ENCODE peak calls at places on chromosomes 11 and 22, in four cellular contexts. One of them, this sample, is unnamed.

GRCh38 chr11:95485115-95485900 is 254.3 kb upstream of the SESN3 start:
- DNase-seq in K562: no peak
- DNase-seq in WTC11: no peak
- DNase-seq in HepG2: no peak
- DNase-seq in this sample: no peak

GRCh38 chr11:108117746-108118371 is 3.5 kb upstream of the ACAT1 start:
- DNase-seq in WTC11: no peak
- DNase-seq in HepG2: peak
- DNase-seq in K562: peak
- DNase-seq in this sample: no peak

GRCh38 chr11:45180158-45180887 is 33.9 kb downstream of the PRDM11 start:
- DNase-seq in HepG2: no peak
- DNase-seq in WTC11: peak
- DNase-seq in K562: no peak
- DNase-seq in this sample: no peak

GRCh38 chr22:32799516-32799915 is 2.0 kb upstream of the TIMP3 start:
- DNase-seq in K562: no peak
- DNase-seq in HepG2: no peak
- DNase-seq in WTC11: no peak
- DNase-seq in this sample: no peak

GRCh38 chr11:68996376-68997123 is 15.8 kb upstream of the MRGPRD start:
- DNase-seq in WTC11: peak
- DNase-seq in K562: no peak
- DNase-seq in HepG2: no peak
- DNase-seq in this sample: no peak

GRCh38 chr22:19909350-19910179 is 32.0 kb upstream of the COMT start:
- DNase-seq in HepG2: peak
- DNase-seq in WTC11: peak
- DNase-seq in K562: peak
- DNase-seq in this sample: peak

GRCh38 chr11:44596541-44597276 is 31.2 kb downstream of the CD82 start:
- DNase-seq in HepG2: no peak
- DNase-seq in WTC11: no peak
- DNase-seq in K562: no peak
- DNase-seq in this sample: no peak

GRCh38 chr11:26820739-26821138 is 98.9 kb upstream of the SLC5A12 start:
- DNase-seq in HepG2: no peak
- DNase-seq in WTC11: no peak
- DNase-seq in K562: no peak
- DNase-seq in this sample: no peak

GRCh38 chr11:130434521-130435223 is 6.3 kb upstream of the ADAMTS8 start:
- DNase-seq in K562: peak
- DNase-seq in HepG2: peak
- DNase-seq in WTC11: peak
- DNase-seq in this sample: peak

GRCh38 chr22:20315337-20316216 is 4.3 kb downstream of the DGCR6L start:
- DNase-seq in K562: no peak
- DNase-seq in HepG2: no peak
- DNase-seq in WTC11: no peak
- DNase-seq in this sample: peak

GRCh38 chr22:49106136-49106930 is 721.3 kb downstream of the BRD1 start:
- DNase-seq in HepG2: no peak
- DNase-seq in WTC11: no peak
- DNase-seq in K562: no peak
- DNase-seq in this sample: no peak

GRCh38 chr11:124807201-124807600 is 7.0 kb upstream of the MSANTD2 start:
- DNase-seq in K562: no peak
- DNase-seq in WTC11: no peak
- DNase-seq in HepG2: no peak
- DNase-seq in this sample: no peak

GRCh38 chr11:13897606-13898276 is 64.8 kb upstream of the SPON1 start:
- DNase-seq in K562: no peak
- DNase-seq in HepG2: no peak
- DNase-seq in WTC11: no peak
- DNase-seq in this sample: no peak

GRCh38 chr11:46723359-46723680 is 4.3 kb downstream of the F2 start:
- DNase-seq in K562: no peak
- DNase-seq in HepG2: no peak
- DNase-seq in WTC11: no peak
- DNase-seq in this sample: no peak

GRCh38 chr11:130790689-130791088 is 125.6 kb downstream of the SNX19 start:
- DNase-seq in WTC11: no peak
- DNase-seq in HepG2: no peak
- DNase-seq in K562: no peak
- DNase-seq in this sample: no peak

DNA sequence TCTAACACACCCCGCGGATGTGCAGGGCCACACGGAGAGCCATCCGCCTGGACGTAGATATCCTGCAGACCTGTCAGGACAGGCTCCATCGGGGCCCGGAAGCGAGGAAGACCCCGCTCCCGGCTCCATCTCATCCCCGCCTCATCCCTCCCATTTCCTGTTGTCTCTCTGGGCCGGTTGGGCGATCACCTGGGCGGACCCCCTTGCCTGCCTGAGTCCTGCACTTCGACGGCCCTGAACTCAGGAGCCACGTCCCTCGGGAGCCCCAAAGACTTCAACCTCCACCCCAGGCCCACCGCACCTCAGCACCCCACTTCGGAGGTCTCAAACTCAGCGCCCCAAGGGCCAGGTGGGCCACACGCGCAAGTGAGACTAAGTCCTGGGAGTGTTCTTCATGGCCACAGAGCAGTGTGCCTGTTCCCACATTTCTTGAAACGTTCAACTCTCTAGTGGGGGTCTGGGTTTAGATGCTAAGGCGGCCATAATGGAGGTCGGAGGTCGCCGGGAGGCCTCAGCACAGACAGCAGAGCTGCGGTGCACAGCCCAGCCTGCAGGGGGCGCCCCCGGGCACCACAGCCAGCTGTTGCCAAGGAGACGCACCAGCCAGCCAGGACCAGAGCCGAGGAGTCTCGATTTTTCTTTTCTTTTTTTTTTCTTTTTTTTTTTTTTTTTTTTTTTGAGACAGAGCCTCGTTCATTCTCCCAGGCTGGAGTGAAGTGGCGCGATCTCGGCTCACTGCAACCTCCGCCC is 26.0 kb upstream of the FADD start:
- DNase-seq in K562: peak
- DNase-seq in WTC11: peak
- DNase-seq in HepG2: peak
- DNase-seq in this sample: peak
- TF ChIP-seq MAX in K562: peak
- TF ChIP-seq MAX in WTC11: no peak
- TF ChIP-seq MAX in HepG2: no peak
- TF ChIP-seq MAX in this sample: no peak

GRCh38 chr11:91952056-91952455 is 272.6 kb upstream of the FAT3 start:
- DNase-seq in K562: no peak
- DNase-seq in WTC11: no peak
- DNase-seq in HepG2: no peak
- DNase-seq in this sample: no peak

GRCh38 chr11:91947215-91947614 is 277.4 kb upstream of the FAT3 start:
- DNase-seq in HepG2: no peak
- DNase-seq in K562: no peak
- DNase-seq in WTC11: no peak
- DNase-seq in this sample: no peak

DNA sequence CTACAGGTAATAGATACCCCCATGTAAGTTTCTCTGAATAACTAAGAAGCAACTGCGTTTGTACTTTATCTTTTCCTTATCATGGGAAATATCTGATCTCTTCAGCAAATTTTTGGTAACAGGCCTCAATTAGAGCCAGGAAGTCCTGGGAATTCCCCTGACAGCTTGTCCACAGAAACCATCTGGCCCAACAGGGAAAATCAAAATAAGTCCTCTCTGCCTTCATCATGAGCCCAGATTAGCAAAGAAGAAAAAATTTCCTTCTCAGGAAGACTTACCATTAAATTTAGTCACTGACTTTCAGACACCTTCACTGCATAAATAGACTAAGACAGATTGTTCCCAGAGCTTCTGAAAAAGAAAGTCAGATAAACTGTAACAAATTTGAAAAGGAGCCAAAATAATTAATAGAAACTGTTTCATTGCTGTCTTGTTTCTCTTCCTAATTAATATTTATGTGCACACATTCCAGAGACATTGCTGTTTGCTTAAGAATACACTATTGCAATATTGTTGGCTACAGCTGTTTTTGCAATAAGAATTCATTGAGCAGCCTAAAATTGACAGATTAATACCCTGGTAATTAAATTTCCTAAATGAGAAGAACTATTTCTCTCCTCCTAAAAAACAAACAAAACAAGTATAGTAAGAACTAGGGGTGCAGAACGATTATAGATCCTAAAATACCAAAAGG is 278.1 kb upstream of the FAT3 start:
- DNase-seq in K562: no peak
- DNase-seq in HepG2: no peak
- DNase-seq in WTC11: no peak
- DNase-seq in this sample: no peak
- TF ChIP-seq JUN in K562: no peak
- TF ChIP-seq JUN in HepG2: no peak
- TF ChIP-seq JUN in WTC11: no peak
- TF ChIP-seq JUN in this sample: no peak

GRCh38 chr11:75384438-75385080 is 14.8 kb upstream of the RPS3 start:
- DNase-seq in HepG2: peak
- DNase-seq in K562: peak
- DNase-seq in WTC11: peak
- DNase-seq in this sample: peak

GRCh38 chr11:75376175-75376574 is 23.1 kb upstream of the RPS3 start:
- DNase-seq in K562: peak
- DNase-seq in HepG2: no peak
- DNase-seq in WTC11: peak
- DNase-seq in this sample: no peak

GRCh38 chr11:75380245-75380644 is 19.1 kb upstream of the RPS3 start:
- DNase-seq in WTC11: no peak
- DNase-seq in HepG2: no peak
- DNase-seq in K562: no peak
- DNase-seq in this sample: no peak

GRCh38 chr11:75383246-75383645 is 16.1 kb upstream of the RPS3 start:
- DNase-seq in WTC11: peak
- DNase-seq in HepG2: no peak
- DNase-seq in K562: no peak
- DNase-seq in this sample: no peak

GRCh38 chr11:75380716-75381420 is 18.4 kb upstream of the RPS3 start:
- DNase-seq in WTC11: no peak
- DNase-seq in K562: no peak
- DNase-seq in HepG2: peak
- DNase-seq in this sample: no peak
- TF ChIP-seq SP1 in WTC11: no peak
- TF ChIP-seq SP1 in K562: no peak
- TF ChIP-seq SP1 in HepG2: no peak
- TF ChIP-seq SP1 in this sample: no peak

DNA sequence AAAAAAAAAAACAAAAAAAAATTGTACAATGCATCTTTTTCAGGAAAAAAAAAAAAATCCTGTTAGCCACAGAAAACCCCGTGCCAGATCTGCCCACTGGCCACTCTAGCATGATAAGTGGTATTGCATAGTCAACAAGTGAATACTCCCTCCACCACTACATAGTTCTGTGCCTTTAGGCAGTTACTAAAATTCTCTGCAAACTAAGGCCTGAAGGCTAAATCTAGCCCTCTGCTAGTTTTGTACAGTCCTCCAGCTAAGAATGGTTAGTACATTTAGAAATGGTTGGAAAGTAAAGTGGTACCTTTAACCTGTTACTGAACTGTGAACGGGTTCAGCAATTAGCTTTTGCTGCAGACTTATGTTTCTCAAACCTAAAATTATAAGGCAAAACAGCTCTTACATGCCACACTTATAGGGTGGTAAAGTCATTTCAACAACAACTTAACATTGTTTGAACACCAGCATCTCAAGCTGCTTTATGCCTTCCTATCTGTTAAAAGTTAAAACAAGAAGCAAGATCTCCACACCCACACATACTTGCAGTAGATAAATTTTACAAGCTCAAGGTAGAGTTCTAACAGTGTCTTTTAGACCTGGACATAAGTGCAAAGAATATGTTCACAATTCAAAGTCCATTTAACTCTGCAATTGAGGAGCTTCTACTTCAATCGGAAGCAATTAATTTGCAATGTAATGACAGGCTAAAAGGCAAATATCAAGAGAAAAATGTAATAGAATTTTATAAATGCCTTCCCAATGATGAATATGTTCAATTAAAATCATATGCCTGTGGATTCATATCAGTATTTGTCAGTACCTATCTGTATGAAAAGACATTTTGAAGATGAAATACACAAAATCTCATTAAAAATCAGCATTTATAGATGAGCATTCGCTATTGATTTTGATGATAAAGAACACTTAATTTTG is 7.3 kb downstream of the C11orf71 start:
- DNase-seq in WTC11: no peak
- DNase-seq in HepG2: no peak
- DNase-seq in K562: no peak
- DNase-seq in this sample: no peak
- TF ChIP-seq MAX in WTC11: no peak
- TF ChIP-seq MAX in HepG2: no peak
- TF ChIP-seq MAX in K562: no peak
- TF ChIP-seq MAX in this sample: no peak

GRCh38 chr11:134581966-134582787 is 170.1 kb upstream of the B3GAT1 start:
- DNase-seq in K562: no peak
- DNase-seq in HepG2: no peak
- DNase-seq in WTC11: no peak
- DNase-seq in this sample: no peak
- TF ChIP-seq JUN in K562: no peak
- TF ChIP-seq JUN in HepG2: no peak
- TF ChIP-seq JUN in WTC11: no peak
- TF ChIP-seq JUN in this sample: no peak

GRCh38 chr11:76368497-76368896 is 12.4 kb downstream of the THAP12 start:
- DNase-seq in HepG2: no peak
- DNase-seq in K562: no peak
- DNase-seq in WTC11: no peak
- DNase-seq in this sample: no peak

GRCh38 chr11:76376746-76377558 is 4.0 kb downstream of the THAP12 start:
- DNase-seq in K562: no peak
- DNase-seq in HepG2: no peak
- DNase-seq in WTC11: no peak
- DNase-seq in this sample: no peak

GRCh38 chr11:76369406-76369805 is 11.5 kb downstream of the THAP12 start:
- DNase-seq in WTC11: no peak
- DNase-seq in K562: no peak
- DNase-seq in HepG2: no peak
- DNase-seq in this sample: no peak

DNA sequence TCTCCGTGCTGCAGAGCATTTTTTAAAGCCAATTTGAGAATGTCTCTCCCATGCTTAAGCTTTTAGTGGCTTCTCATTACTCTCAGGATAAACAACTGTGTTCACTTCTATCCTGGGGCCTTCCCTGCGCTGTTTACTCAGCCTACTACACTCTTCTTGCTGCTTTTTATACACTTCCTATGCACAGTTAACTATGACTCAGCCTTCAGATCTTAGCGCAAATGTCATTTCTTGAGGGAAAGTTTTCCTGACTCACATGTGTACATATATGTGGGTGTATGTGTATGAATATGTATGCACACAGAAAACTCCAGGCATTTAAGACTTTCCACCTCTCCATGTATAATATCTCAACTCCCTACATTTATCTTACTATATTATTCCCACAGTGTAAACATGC is 9.8 kb downstream of the THAP12 start:
- DNase-seq in K562: peak
- DNase-seq in WTC11: no peak
- DNase-seq in HepG2: no peak
- DNase-seq in this sample: no peak
- TF ChIP-seq SP1 in K562: no peak
- TF ChIP-seq SP1 in WTC11: no peak
- TF ChIP-seq SP1 in HepG2: no peak
- TF ChIP-seq SP1 in this sample: no peak

This sample was measured in H1.